ENCODE peak calls at places on chromosome 20, in six cellular contexts. I, E, V, W, X and B are unnamed samples.

GRCh38 chr20:39568090-39568489 is 605.9 kb downstream of the DHX35 start:
- DNase-seq in I (no peak), E (no peak), V (no peak), W (no peak), X (no peak), B (no peak)

GRCh38 chr20:50215917-50216316 is 25.3 kb downstream of the CEBPB start:
- DNase-seq in I (no peak), E (no peak), V (no peak), W (no peak), X (no peak), B (no peak)

GRCh38 chr20:30610751-30611150 is 646.7 kb upstream of the DEFB115 start:
- DNase-seq in I (no peak), E (no peak), V (no peak), W (no peak), X (no peak), B (no peak)

GRCh38 chr20:44187054-44187762 is at the start of gene JPH2:
- DNase-seq in I (no peak), E (peak), V (peak), W (no peak), X (peak), B (no peak)

GRCh38 chr20:62217913-62218773 is 1.9 kb downstream of the HRH3 start:
- DNase-seq in I (no peak), E (no peak), V (no peak), W (no peak), X (no peak), B (no peak)

GRCh38 chr20:32152421-32153155 is 43.1 kb downstream of the TM9SF4 start:
- DNase-seq in I (no peak), E (no peak), V (no peak), W (no peak), X (no peak), B (no peak)

GRCh38 chr20:4437131-4437530 is 284.6 kb upstream of the PRND start:
- DNase-seq in I (no peak), E (no peak), V (no peak), W (no peak), X (no peak), B (no peak)

GRCh38 chr20:53748821-53749402 is 155.3 kb upstream of the ZNF217 start:
- DNase-seq in I (no peak), E (no peak), V (no peak), W (no peak), X (no peak), B (no peak)

GRCh38 chr20:5220334-5221077 is 93.7 kb downstream of the CDS2 start:
- DNase-seq in I (no peak), E (no peak), V (no peak), W (no peak), X (no peak), B (no peak)

GRCh38 chr20:49928411-49929141 is 7.6 kb upstream of the RNF114 start:
- DNase-seq in I (peak), E (peak), V (peak), W (peak), X (peak), B (peak)

GRCh38 chr20:25310921-25311728 is 63.2 kb downstream of the PYGB start:
- DNase-seq in I (no peak), E (no peak), V (no peak), W (no peak), X (no peak), B (no peak)

GRCh38 chr20:42219005-42219404 is 600.8 kb upstream of the CHD6 start:
- DNase-seq in I (no peak), E (no peak), V (no peak), W (no peak), X (no peak), B (no peak)

GRCh38 chr20:31497838-31498540 is 16.3 kb upstream of the HM13 start:
- DNase-seq in I (no peak), E (peak), V (peak), W (no peak), X (peak), B (no peak)

GRCh38 chr20:50400705-50401045 is 109.5 kb upstream of the PTPN1 start:
- DNase-seq in I (no peak), E (no peak), V (no peak), W (no peak), X (no peak), B (no peak)

GRCh38 chr20:3890410-3890751 is 1.2 kb downstream of the PANK2 start:
- DNase-seq in I (no peak), E (no peak), V (peak), W (no peak), X (no peak), B (no peak)

GRCh38 chr20:3857405-3857804 is 10.8 kb downstream of the MAVS start:
- DNase-seq in I (no peak), E (no peak), V (no peak), W (no peak), X (no peak), B (no peak)

GRCh38 chr20:11906626-11907480 is 10.8 kb upstream of the BTBD3 start:
- DNase-seq in I (no peak), E (no peak), V (no peak), W (no peak), X (no peak), B (no peak)

DNA sequence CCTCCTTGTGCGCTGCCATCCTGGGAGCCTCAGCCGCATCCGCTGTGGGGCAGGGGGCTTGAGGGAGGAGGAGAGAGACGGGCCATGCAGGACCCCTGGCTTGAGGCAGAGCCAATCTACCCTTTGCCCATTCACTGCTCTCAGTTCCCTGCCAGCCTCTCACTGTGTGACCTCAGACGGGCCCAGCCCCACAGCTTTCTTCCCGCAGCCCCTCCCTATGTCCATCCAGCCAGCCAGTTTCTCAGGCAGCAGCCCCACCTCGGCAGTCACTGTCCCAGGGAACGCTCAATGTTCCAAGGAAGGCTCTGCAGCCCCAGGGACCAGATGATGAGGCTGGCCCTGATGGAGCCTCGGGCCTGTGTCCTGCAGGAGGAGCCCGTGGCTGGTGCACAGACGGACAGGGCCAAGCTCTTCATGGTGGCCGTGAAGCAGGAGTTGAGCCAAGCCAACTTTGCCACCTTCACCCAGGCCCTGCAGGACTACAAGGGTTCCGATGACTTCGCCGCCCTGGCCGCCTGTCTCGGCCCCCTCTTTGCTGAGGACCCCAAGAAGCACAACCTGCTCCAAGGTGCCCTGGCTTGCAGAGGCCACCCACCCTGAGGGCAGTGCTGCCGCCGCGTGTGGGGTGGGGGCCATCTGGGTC is 3.9 kb upstream of the TNFRSF6B start:
- DNase-seq in I (no peak), E (no peak), V (no peak), W (no peak), X (peak), B (no peak)
- H3K27ac ChIP-seq in I (no peak), E (peak), V (no peak), W (no peak), X (no peak), B (no peak)

DNA sequence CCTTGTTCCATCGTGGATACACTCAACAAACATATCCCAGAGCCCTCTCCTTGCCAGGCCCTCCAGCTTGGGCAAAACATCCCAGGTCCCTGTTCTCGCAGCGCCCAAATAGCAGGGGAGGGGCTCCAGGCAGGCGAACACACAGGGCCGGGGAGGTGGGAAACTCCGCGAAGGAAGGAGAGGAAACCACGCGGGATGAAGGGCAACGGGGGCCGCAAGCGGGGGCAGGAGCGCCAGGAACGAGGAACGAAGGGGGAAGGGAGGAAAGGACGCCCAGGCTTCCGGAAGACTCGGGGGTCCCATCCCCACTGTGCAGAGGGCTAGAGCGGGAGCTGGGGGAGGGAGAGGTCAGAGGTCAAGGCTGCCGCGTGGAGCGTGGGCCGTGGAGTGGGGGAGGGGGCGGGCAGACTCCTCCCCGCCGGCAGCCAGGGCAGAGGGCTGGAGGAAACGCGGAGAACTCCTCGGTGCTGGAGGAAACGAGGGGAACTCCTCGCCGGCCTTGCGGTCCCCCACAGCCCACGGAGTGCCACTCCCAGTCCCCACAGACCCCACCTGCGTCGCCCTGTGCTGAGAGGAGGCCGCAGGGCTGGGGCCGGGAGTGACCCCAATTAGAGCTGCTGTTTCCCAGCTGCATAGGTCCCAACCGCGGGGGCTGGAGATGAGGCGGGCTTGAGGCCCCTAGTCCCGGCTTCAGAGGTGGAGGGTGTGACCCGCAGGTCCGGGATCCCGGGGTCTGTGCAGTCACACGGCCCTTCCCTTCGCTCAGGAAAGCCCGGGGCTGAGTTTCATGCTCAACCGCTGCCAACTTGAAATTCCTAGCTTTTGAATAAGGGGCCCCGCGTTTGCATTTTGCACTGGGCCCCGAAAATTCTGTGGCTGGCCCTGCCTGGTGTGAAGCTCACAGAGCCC is 1.2 kb upstream of the RBM38 start:
- DNase-seq in I (peak), E (no peak), V (peak), W (peak), X (no peak), B (no peak)
- H3K27ac ChIP-seq in I (peak), E (peak), V (no peak), W (no peak), X (peak), B (peak)

GRCh38 chr20:19756756-19757486 is 1.1 kb upstream of the RIN2 start:
- DNase-seq in I (no peak), E (no peak), V (no peak), W (no peak), X (no peak), B (no peak)

GRCh38 chr20:19757487-19757972 is 528 bp upstream of the RIN2 start:
- DNase-seq in I (no peak), E (peak), V (peak), W (peak), X (peak), B (peak)

GRCh38 chr20:19760371-19760721 is 2.3 kb downstream of the RIN2 start:
- DNase-seq in I (no peak), E (no peak), V (no peak), W (no peak), X (no peak), B (no peak)

GRCh38 chr20:19758888-19759331 is 852 bp downstream of the RIN2 start:
- DNase-seq in I (no peak), E (peak), V (peak), W (peak), X (peak), B (peak)

GRCh38 chr20:19757973-19758887 is at the start of gene RIN2:
- DNase-seq in I (no peak), E (peak), V (peak), W (peak), X (peak), B (peak)
- H3K27ac ChIP-seq in I (no peak), E (peak), V (peak), W (peak), X (peak), B (peak)

GRCh38 chr20:23437126-23437894 is 2.2 kb upstream of the CSTL1 start:
- DNase-seq in I (no peak), E (no peak), V (no peak), W (no peak), X (no peak), B (no peak)

GRCh38 chr20:23433628-23434027 is 5.9 kb upstream of the CSTL1 start:
- DNase-seq in I (no peak), E (no peak), V (no peak), W (no peak), X (no peak), B (no peak)

GRCh38 chr20:23436681-23437080 is 2.8 kb upstream of the CSTL1 start:
- DNase-seq in I (no peak), E (no peak), V (no peak), W (no peak), X (no peak), B (no peak)

GRCh38 chr20:23434521-23435313 is 4.8 kb upstream of the CSTL1 start:
- DNase-seq in I (no peak), E (no peak), V (no peak), W (no peak), X (no peak), B (no peak)

GRCh38 chr20:23435675-23436539 is 3.6 kb upstream of the CSTL1 start:
- DNase-seq in I (no peak), E (peak), V (no peak), W (no peak), X (peak), B (no peak)
- H3K27ac ChIP-seq in I (no peak), E (no peak), V (no peak), W (no peak), X (peak), B (no peak)

DNA sequence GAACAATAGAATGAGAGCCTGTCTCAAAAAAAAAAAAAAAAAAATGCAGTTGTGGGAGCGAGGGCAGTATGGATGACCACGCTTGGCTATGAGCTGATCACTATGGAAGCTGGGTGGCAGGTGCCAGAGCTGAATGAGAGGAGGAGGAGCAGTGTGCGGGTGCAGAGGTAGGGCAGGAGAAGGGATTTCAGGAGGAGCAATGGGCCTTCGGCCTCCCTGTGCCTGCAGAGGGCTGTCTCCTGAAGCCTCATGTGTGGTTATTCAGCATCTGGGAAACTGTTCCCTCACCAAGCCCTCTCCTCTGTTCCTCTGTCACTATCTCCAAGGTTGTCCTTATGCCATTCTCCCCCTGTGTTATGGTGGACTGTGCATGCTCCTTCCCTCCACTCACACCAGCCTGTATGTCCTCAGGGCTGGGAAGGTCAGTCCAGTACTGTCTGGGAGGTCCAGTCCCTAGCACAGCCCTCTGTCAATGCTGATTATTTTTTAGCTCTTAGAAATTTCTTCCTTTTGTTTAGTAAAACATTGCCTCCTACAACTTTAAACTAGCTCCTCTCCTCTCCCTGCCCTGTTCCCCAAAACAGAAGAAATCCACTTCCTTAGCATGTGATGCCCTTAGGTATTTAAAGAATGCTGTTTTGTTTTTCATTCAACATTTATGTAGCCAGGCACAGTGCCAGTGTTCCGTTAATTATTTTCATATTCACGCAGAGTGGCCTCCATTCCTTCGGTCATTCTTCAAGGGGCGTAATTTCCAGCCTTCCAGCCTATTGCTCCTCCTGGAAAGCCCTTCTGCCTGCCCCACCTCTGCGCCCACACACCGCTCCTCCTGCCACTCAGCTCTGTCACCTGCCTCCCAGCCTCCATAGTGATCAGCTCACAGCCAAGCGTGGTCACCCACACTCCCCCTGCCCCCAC is 48.9 kb downstream of the CNBD2 start:
- DNase-seq in I (no peak), E (no peak), V (peak), W (no peak), X (no peak), B (no peak)
- H3K27ac ChIP-seq in I (no peak), E (peak), V (no peak), W (no peak), X (no peak), B (no peak)

DNA sequence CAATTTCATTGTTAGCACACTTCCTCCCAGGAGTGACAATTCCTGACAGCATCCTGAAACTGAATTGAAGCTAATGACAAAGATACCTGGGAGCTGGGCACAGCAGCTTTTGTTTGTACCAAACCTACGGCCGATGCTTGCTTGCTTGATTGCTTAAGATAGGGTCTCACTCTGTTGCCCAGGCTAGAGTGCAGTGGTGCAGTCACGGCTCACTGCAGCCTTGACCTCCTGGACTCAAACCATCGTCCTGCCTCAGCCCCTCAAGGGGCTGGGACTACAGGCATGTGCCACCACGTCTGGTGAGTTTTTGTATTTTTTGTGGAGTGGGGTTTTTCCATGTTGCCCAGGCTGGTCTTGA is 84.7 kb upstream of the SCP2D1 start:
- DNase-seq in I (no peak), E (no peak), V (no peak), W (no peak), X (no peak), B (no peak)
- H3K27ac ChIP-seq in I (no peak), E (no peak), V (no peak), W (no peak), X (no peak), B (no peak)